ENCODE peak calls at places on chromosome 3, in six cellular contexts. I, X, N, Y, O and L are unnamed samples.

GRCh38 chr3:166955549-166955948 is 424.5 kb downstream of the ZBBX start:
- DNase-seq in Y (no peak), X (peak), O (no peak), N (no peak), I (no peak), L (no peak)

GRCh38 chr3:89113344-89113743 is 5.9 kb downstream of the EPHA3 start:
- DNase-seq in O (no peak), N (no peak), I (no peak), Y (no peak), X (no peak), L (no peak)

GRCh38 chr3:54837964-54838363 is 89.9 kb downstream of the LRTM1 start:
- DNase-seq in O (peak), Y (no peak), N (no peak), I (no peak), X (peak), L (no peak)

GRCh38 chr3:78570482-78570881 is 1197.3 kb downstream of the ROBO1 start:
- DNase-seq in O (no peak), I (no peak), X (no peak), Y (no peak), N (no peak), L (no peak)

GRCh38 chr3:122101646-122102045 is 46.5 kb downstream of the CD86 start:
- DNase-seq in O (peak), I (peak), N (no peak), X (peak), Y (no peak), L (no peak)

GRCh38 chr3:129121016-129121791 is 400 bp downstream of the RAB43 start:
- DNase-seq in O (peak), X (peak), Y (no peak), N (no peak), I (peak), L (no peak)

GRCh38 chr3:23712095-23712494 is 93.7 kb upstream of the UBE2E1 start:
- DNase-seq in Y (no peak), O (no peak), X (no peak), N (no peak), I (no peak), L (no peak)

GRCh38 chr3:49812916-49813496 is 747 bp downstream of the UBA7 start:
- DNase-seq in O (no peak), N (no peak), I (no peak), X (no peak), Y (no peak), L (no peak)

GRCh38 chr3:138174421-138175122 is at the start of gene DBR1:
- DNase-seq in X (peak), Y (peak), O (peak), N (peak), I (peak), L (peak)

GRCh38 chr3:119304201-119304713 is 10.1 kb downstream of the ARHGAP31 start:
- DNase-seq in Y (no peak), N (no peak), X (no peak), O (peak), I (no peak), L (no peak)

GRCh38 chr3:166211451-166211850 is 374.2 kb upstream of the BCHE start:
- DNase-seq in Y (no peak), X (no peak), I (no peak), N (no peak), O (no peak), L (no peak)

GRCh38 chr3:16338124-16338523 is 73.1 kb downstream of the OXNAD1 start:
- DNase-seq in O (no peak), I (peak), X (no peak), Y (no peak), N (no peak), L (no peak)

GRCh38 chr3:49158108-49158709 is 7.9 kb downstream of the CCDC71 start:
- DNase-seq in I (peak), N (no peak), O (no peak), X (peak), Y (no peak), L (no peak)

GRCh38 chr3:143885803-143886427 is 37.6 kb upstream of the SLC9A9 start:
- DNase-seq in O (peak), X (peak), N (no peak), Y (no peak), I (peak), L (no peak)

GRCh38 chr3:14691719-14692118 is 16.8 kb downstream of the C3orf20 start:
- DNase-seq in O (no peak), X (no peak), I (no peak), Y (no peak), N (no peak), L (no peak)

GRCh38 chr3:102038477-102039142 is 189.3 kb downstream of the NFKBIZ start:
- DNase-seq in X (no peak), O (no peak), I (no peak), Y (no peak), N (no peak), L (no peak)

GRCh38 chr3:138127636-138128365 is 4.4 kb downstream of the A4GNT start:
- DNase-seq in O (no peak), N (no peak), I (no peak), X (no peak), Y (no peak), L (no peak)

GRCh38 chr3:155745795-155746550 is 1.1 kb upstream of the PLCH1 start:
- DNase-seq in X (peak), I (no peak), Y (no peak), N (no peak), O (no peak), L (no peak)

GRCh38 chr3:195015021-195015420 is 255.9 kb downstream of the XXYLT1 start:
- DNase-seq in X (no peak), I (no peak), Y (peak), O (no peak), N (no peak), L (peak)

GRCh38 chr3:137121704-137122314 is 164.0 kb downstream of the IL20RB start:
- DNase-seq in O (peak), N (no peak), Y (no peak), I (no peak), X (peak), L (no peak)

GRCh38 chr3:123151251-123151705 is 50.5 kb upstream of the SEC22A start:
- DNase-seq in O (no peak), N (no peak), I (no peak), X (no peak), Y (no peak), L (no peak)

GRCh38 chr3:176663376-176663775 is 533.9 kb downstream of the TBL1XR1 start:
- DNase-seq in X (no peak), I (no peak), Y (no peak), O (peak), N (no peak), L (no peak)

GRCh38 chr3:27628029-27628750 is 93.9 kb downstream of the EOMES start:
- DNase-seq in Y (no peak), N (no peak), I (no peak), X (no peak), O (peak), L (no peak)

GRCh38 chr3:99659032-99659431 is 20.6 kb downstream of the COL8A1 start:
- DNase-seq in N (no peak), Y (peak), O (peak), X (peak), I (no peak), L (peak)

GRCh38 chr3:106582151-106582550 is 713.3 kb upstream of the CBLB start:
- DNase-seq in I (no peak), Y (no peak), N (no peak), O (peak), X (no peak), L (no peak)

GRCh38 chr3:192207661-192208060 is 519.7 kb downstream of the FGF12 start:
- DNase-seq in Y (no peak), X (no peak), N (peak), I (no peak), O (no peak), L (no peak)

GRCh38 chr3:188262913-188263683 is 109.1 kb downstream of the LPP start:
- DNase-seq in X (peak), I (no peak), Y (no peak), N (peak), O (peak), L (peak)

GRCh38 chr3:175741951-175742350 is 882.8 kb downstream of the NAALADL2 start:
- DNase-seq in I (no peak), N (no peak), Y (no peak), O (peak), X (no peak), L (no peak)

GRCh38 chr3:185796431-185797107 is 28.3 kb downstream of the IGF2BP2 start:
- DNase-seq in I (no peak), Y (no peak), N (no peak), O (peak), X (peak), L (no peak)

GRCh38 chr3:153285194-153285641 is 123.2 kb downstream of the RAP2B start:
- DNase-seq in Y (no peak), I (no peak), X (peak), O (peak), N (no peak), L (no peak)

GRCh38 chr3:49668414-49668797 is 5.7 kb upstream of the APEH start:
- DNase-seq in O (no peak), N (no peak), I (no peak), Y (no peak), X (peak), L (no peak)

GRCh38 chr3:57383421-57383820 is 90.9 kb upstream of the ASB14 start:
- DNase-seq in X (no peak), N (no peak), Y (no peak), O (no peak), I (no peak), L (no peak)

GRCh38 chr3:64685331-64685799 is 2.4 kb downstream of the ADAMTS9 start:
- DNase-seq in N (peak), O (peak), I (no peak), Y (peak), X (peak), L (no peak)

GRCh38 chr3:146396792-146397191 is 72.6 kb downstream of the PLSCR2 start:
- DNase-seq in X (no peak), O (no peak), I (no peak), Y (no peak), N (no peak), L (no peak)

GRCh38 chr3:195757371-195757770 is 36.6 kb downstream of the MUC20 start:
- DNase-seq in I (no peak), O (no peak), Y (no peak), N (no peak), X (no peak), L (no peak)

GRCh38 chr3:46935168-46935858 is 41.2 kb downstream of the CCDC12 start:
- DNase-seq in X (peak), N (peak), O (peak), I (no peak), Y (peak), L (peak)

GRCh38 chr3:135456182-135456790 is 509.2 kb upstream of the PPP2R3A start:
- DNase-seq in I (no peak), N (no peak), X (peak), Y (no peak), O (no peak), L (no peak)

DNA sequence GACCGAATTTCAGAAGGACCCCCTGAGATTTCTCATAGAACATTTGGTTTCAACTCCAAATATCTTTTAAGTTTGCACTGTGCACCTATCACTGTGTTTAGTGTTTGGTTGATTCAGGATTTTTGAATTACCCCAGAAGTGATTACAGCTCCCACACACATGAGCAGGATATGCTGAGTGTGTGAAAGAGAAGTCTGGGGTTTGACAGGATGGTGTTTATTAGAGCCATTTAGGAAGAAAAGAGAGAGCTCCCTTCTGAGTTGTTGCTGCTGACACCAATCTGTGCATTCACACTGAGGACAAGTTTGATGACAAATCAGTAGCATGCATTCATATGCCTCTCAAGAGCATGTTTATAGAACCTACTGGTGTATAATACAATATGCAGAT is 118.1 kb downstream of the RPL22L1 start:
- DNase-seq in X (no peak), I (no peak), Y (no peak), N (no peak), O (peak), L (no peak)
- H3K27ac ChIP-seq in X (peak), I (no peak), Y (no peak), N (no peak), O (peak), L (peak)

GRCh38 chr3:71378509-71378908 is 205.0 kb downstream of the FOXP1 start:
- DNase-seq in I (no peak), N (no peak), X (no peak), Y (no peak), O (no peak), L (no peak)

GRCh38 chr3:71374582-71374981 is 208.9 kb downstream of the FOXP1 start:
- DNase-seq in Y (no peak), N (no peak), I (no peak), X (no peak), O (no peak), L (no peak)

GRCh38 chr3:71376911-71377310 is 206.6 kb downstream of the FOXP1 start:
- DNase-seq in O (no peak), I (no peak), Y (no peak), X (no peak), N (no peak), L (no peak)

GRCh38 chr3:71372911-71373637 is 210.5 kb downstream of the FOXP1 start:
- DNase-seq in N (no peak), Y (no peak), X (no peak), I (peak), O (no peak), L (no peak)

GRCh38 chr3:71376499-71376898 is 207.0 kb downstream of the FOXP1 start:
- DNase-seq in O (no peak), Y (no peak), I (no peak), X (no peak), N (no peak), L (no peak)
- H3K27ac ChIP-seq in O (no peak), Y (no peak), I (no peak), X (no peak), N (no peak), L (no peak)

GRCh38 chr3:33047842-33048834 is 48.8 kb downstream of the GLB1 start:
- DNase-seq in O (no peak), Y (no peak), N (no peak), X (no peak), I (peak), L (no peak)

GRCh38 chr3:33054100-33055097 is 42.5 kb downstream of the GLB1 start:
- DNase-seq in O (no peak), I (no peak), X (no peak), N (no peak), Y (no peak), L (no peak)

GRCh38 chr3:33057320-33058298 is 39.3 kb downstream of the GLB1 start:
- DNase-seq in I (no peak), N (no peak), Y (no peak), X (peak), O (no peak), L (no peak)

GRCh38 chr3:33050084-33050653 is 46.8 kb downstream of the GLB1 start:
- DNase-seq in I (no peak), X (no peak), O (no peak), N (no peak), Y (no peak), L (no peak)

GRCh38 chr3:33052671-33053070 is 44.3 kb downstream of the GLB1 start:
- DNase-seq in N (no peak), X (no peak), O (no peak), Y (no peak), I (no peak), L (no peak)
- H3K27ac ChIP-seq in N (no peak), X (no peak), O (no peak), Y (no peak), I (no peak), L (no peak)

DNA sequence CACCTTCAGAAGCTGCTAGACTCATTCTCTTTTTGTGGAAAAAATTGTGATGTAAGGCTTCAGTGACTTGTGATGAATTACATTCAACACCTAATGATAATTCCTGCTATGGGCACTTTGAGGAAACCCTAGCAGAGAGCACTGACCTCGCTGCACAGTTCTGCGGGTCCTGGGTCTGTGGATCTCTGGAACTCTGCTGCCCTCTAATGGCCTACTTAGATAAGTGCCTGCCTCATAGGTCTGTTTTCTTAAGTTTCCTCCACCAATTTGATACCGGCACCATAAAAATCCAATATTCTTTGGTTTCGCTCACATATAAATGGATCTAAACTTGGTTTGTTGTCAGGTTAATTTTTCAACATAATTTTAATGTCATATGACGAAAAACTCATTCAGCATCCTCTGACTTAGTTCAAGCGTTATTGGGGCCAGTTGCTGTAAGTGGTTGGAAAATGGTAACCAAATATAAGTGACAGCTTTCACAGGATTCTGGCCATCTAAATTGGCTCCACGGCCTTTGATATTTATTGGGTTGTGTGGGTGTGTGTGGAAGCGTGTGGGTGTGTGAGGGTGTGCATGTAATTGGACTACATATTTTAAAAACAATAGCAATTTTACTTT is 10.4 kb downstream of the SLITRK3 start:
- DNase-seq in N (peak), Y (peak), X (peak), I (peak), O (peak), L (no peak)
- H3K27ac ChIP-seq in N (no peak), Y (no peak), X (no peak), I (no peak), O (no peak), L (no peak)

DNA sequence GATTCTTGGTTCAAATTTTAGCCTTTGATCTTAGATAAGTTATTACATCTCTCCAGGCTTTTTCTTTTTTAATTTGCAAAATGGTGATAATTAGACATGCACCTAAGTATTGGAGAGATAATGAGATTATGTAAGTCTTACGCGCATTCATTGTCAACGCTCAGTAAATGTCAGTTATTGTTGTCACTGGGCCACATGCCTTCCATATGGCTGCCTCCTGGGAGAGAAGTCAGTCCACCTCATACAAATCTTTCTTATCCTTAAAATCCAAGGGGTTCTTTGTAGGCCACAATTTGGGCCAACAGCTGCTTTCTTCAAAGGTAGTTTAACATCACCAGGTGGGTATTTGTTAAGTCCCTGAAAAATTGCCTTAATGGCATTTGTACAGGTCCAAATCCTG is 25.5 kb upstream of the PTPRG start:
- DNase-seq in I (no peak), X (no peak), Y (no peak), O (no peak), N (no peak), L (no peak)
- H3K27ac ChIP-seq in I (no peak), X (no peak), Y (no peak), O (no peak), N (no peak), L (no peak)

GRCh38 chr3:186993210-186993782 is 63.0 kb downstream of the ST6GAL1 start:
- DNase-seq in Y (no peak), I (no peak), X (no peak), N (no peak), O (no peak), L (no peak)

GRCh38 chr3:186989429-186989828 is 59.1 kb downstream of the ST6GAL1 start:
- DNase-seq in X (no peak), Y (no peak), N (no peak), I (no peak), O (no peak), L (no peak)

GRCh38 chr3:186990878-186991308 is 60.6 kb downstream of the ST6GAL1 start:
- DNase-seq in N (no peak), O (peak), X (peak), I (no peak), Y (no peak), L (no peak)

GRCh38 chr3:186990282-186990681 is 60.0 kb downstream of the ST6GAL1 start:
- DNase-seq in I (no peak), Y (no peak), X (no peak), O (no peak), N (no peak), L (no peak)

GRCh38 chr3:186991470-186991869 is 61.1 kb downstream of the ST6GAL1 start:
- DNase-seq in X (no peak), N (no peak), Y (no peak), I (no peak), O (no peak), L (no peak)
- H3K27ac ChIP-seq in X (peak), N (peak), Y (no peak), I (no peak), O (no peak), L (peak)

DNA sequence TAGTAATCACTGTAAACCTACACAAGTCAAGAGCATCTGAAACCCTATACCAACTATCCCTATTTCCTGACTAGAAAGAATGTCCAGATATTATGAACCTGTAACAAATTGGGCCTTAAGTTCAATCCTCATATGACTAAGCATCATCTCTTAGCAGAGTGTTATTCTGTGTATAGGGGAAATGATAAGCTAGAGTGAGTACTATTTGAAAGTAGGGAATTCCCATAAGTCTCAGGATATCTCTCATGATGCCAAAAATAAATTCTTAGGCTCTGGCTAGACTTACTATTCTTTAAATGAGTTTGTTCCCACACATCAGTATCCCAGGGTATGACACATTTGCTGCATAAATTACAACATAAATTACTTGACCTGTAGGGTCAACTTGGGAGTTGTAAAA is 15.3 kb downstream of the MRPL47 start:
- DNase-seq in O (peak), Y (no peak), X (no peak), I (no peak), N (no peak), L (no peak)
- H3K27ac ChIP-seq in O (no peak), Y (no peak), X (no peak), I (no peak), N (no peak), L (no peak)

GRCh38 chr3:39107056-39107873 is at the start of the genes GORASP1 and TTC21A:
- DNase-seq in N (peak), I (peak), Y (peak), O (peak), X (peak), L (peak)

GRCh38 chr3:39107874-39108308 is 411 bp downstream of the TTC21A start:
- DNase-seq in Y (no peak), I (peak), X (no peak), O (peak), N (no peak), L (no peak)

GRCh38 chr3:39110041-39110639 is 2.7 kb downstream of the TTC21A start:
- DNase-seq in N (no peak), X (no peak), I (no peak), O (no peak), Y (no peak), L (peak)

GRCh38 chr3:39109086-39109485 is 1.6 kb downstream of the TTC21A start:
- DNase-seq in X (no peak), N (no peak), Y (no peak), O (no peak), I (no peak), L (no peak)

GRCh38 chr3:39108309-39108708 is 829 bp downstream of the TTC21A start:
- DNase-seq in Y (no peak), O (no peak), X (no peak), I (peak), N (no peak), L (no peak)
- H3K27ac ChIP-seq in Y (peak), O (no peak), X (peak), I (peak), N (peak), L (peak)